ENCODE peak calls at places on chromosomes 12 and 14, in seven cellular contexts. C, Z, A, W, N, L and B are unnamed samples.

GRCh38 chr12:12126551-12126950 is 55.8 kb downstream of the BCL2L14 start:
- DNase-seq in A (no peak), L (no peak), Z (no peak), N (no peak), W (no peak), C (no peak), B (no peak)

GRCh38 chr12:110704750-110705149 is 15.8 kb upstream of the HVCN1 start:
- DNase-seq in A (no peak), L (no peak), N (peak), W (no peak), C (peak), Z (no peak), B (no peak)

GRCh38 chr12:99983721-99984258 is 946 bp downstream of the ANKS1B start:
- DNase-seq in N (no peak), A (no peak), Z (peak), W (no peak), L (no peak), C (peak), B (no peak)

GRCh38 chr12:51055060-51055459 is 6.9 kb downstream of the LETMD1 start:
- DNase-seq in W (no peak), N (no peak), Z (no peak), C (no peak), L (no peak), A (no peak), B (no peak)

GRCh38 chr12:57216014-57216891 is at the start of gene NXPH4:
- DNase-seq in A (no peak), N (peak), W (no peak), C (no peak), Z (no peak), L (no peak), B (no peak)

GRCh38 chr14:71380271-71380670 is 473.0 kb downstream of the PCNX1 start:
- DNase-seq in W (no peak), A (no peak), Z (no peak), C (no peak), N (no peak), L (no peak), B (no peak)

GRCh38 chr12:108400900-108401480 is 61.9 kb upstream of the CMKLR1 start:
- DNase-seq in C (no peak), Z (no peak), N (no peak), L (no peak), A (no peak), W (no peak), B (no peak)

GRCh38 chr14:21215130-21215878 is 53.9 kb downstream of the HNRNPC start:
- DNase-seq in L (no peak), A (no peak), C (no peak), W (no peak), N (no peak), Z (no peak), B (no peak)

GRCh38 chr14:53979747-53980642 is 23.4 kb upstream of the BMP4 start:
- DNase-seq in A (no peak), W (peak), Z (peak), L (no peak), N (no peak), C (peak), B (peak)

GRCh38 chr12:29519585-29520182 is 22.2 kb upstream of the OVCH1 start:
- DNase-seq in L (no peak), N (no peak), A (no peak), C (peak), W (peak), Z (peak), B (no peak)

GRCh38 chr14:50714452-50715073 is 46.5 kb upstream of the SAV1 start:
- DNase-seq in N (no peak), C (peak), W (no peak), A (no peak), L (no peak), Z (peak), B (no peak)

GRCh38 chr14:53951661-53952265 is 4.9 kb downstream of the BMP4 start:
- DNase-seq in N (no peak), A (no peak), Z (no peak), W (no peak), C (no peak), L (no peak), B (no peak)

GRCh38 chr12:27220057-27220987 is 23.8 kb upstream of the STK38L start:
- DNase-seq in N (no peak), C (no peak), Z (no peak), L (peak), A (no peak), W (no peak), B (no peak)

GRCh38 chr14:22304324-22304723 is 284.7 kb downstream of the DAD1 start:
- DNase-seq in A (no peak), L (no peak), N (no peak), Z (no peak), W (no peak), C (no peak), B (no peak)

GRCh38 chr14:32761381-32761968 is 177.2 kb upstream of the NPAS3 start:
- DNase-seq in L (no peak), C (no peak), W (no peak), N (no peak), A (no peak), Z (no peak), B (no peak)

GRCh38 chr14:103568952-103569351 is 6.2 kb downstream of the COA8 start:
- DNase-seq in C (no peak), A (no peak), Z (no peak), N (no peak), W (no peak), L (no peak), B (no peak)

GRCh38 chr12:30201301-30202160 is 417.8 kb upstream of the TMTC1 start:
- DNase-seq in C (no peak), Z (no peak), L (no peak), A (no peak), W (no peak), N (peak), B (no peak)

GRCh38 chr12:19533567-19533966 is 94.3 kb downstream of the AEBP2 start:
- DNase-seq in L (no peak), A (no peak), Z (no peak), W (no peak), N (no peak), C (no peak), B (no peak)

GRCh38 chr12:41419151-41419893 is 231.2 kb downstream of the PDZRN4 start:
- DNase-seq in W (no peak), N (no peak), C (no peak), Z (no peak), L (no peak), A (no peak), B (no peak)

GRCh38 chr12:59716049-59716448 is 120.2 kb downstream of the SLC16A7 start:
- DNase-seq in C (no peak), W (no peak), A (no peak), Z (no peak), N (no peak), L (no peak), B (no peak)

GRCh38 chr14:93395227-93395626 is 35.5 kb upstream of the UNC79 start:
- DNase-seq in N (no peak), W (no peak), Z (no peak), L (no peak), A (no peak), C (no peak), B (no peak)
- H3K4me3 ChIP-seq in N (no peak), W (no peak), Z (no peak), L (no peak), A (no peak), C (no peak), B (no peak)

DNA sequence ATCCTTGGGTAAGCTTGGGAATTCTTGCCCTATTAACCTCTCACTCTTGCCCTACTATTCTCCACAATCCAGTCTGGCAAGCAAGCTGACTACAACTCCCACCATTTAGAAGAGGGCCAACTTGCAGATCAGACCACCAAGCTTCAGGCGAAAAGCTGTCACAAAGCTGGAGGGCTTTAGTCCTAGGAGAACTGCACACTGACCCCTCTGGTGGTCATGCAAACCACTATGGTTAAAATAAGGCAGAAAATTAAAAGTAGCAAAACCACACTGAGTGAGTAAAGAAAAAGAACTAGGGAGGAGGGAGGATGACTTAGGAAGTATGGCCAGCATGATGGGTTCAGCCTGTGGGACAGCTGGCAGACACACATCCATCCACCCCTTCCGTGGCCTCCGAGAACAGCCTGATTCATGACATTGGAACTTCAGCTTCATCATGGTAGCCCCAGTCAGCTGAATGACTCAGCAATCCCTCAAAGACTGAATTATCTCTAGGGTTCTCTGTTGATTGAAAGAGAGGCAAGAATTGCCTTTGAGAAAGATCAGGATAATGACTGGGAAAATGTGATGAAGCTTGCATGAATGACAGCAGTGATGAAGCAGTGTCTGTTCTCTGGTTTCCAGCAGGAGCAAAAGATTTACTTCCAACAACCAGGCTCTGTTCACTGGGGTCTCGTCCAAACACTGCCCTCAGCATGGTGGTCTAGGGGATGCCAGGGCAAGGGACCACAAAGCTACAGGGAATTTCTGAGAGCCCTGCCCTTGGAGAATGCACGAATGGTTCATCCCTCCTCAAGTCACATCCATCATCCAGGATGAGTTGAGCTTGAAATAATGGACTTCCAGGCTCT is 24.4 kb downstream of the PITPNM2 start:
- DNase-seq in N (peak), A (no peak), L (no peak), Z (no peak), C (peak), W (peak), B (peak)
- TF ChIP-seq EP300 in N (no peak), A (no peak), L (no peak), Z (peak), C (peak), W (peak), B (no peak)

DNA sequence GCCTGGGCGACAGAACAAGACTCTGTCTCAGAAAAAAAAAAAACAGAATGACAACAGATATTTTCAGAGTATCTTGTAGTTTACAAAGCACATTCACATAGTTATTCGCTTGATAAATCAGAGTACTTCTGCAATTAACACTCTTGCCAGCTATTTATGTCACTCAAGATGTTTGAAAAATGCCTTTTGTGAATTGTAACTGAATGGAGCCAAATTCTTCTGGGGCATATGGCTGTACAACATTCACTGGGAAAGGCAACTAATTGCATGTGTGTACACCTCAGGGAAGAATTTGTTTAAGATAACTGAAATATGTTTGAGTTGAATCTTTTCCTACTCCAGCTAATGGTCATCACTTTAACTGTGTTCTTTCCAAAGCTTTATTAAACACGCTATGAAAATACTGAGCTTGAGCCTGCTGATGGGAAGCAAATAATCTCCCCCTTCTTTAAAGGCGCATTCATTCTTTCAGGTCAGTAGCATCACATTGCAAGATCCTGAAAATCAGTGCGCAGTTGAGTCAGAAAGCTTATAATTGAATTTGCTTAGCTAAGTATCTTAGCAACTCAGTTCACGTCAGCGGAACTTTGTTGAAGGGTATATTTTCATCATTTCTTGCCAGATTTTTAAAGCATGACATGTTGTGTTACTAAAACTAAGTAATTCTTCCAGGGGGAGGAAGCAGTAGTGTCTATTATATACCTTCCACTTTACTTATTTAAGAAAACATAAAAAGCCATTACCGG is 66.6 kb downstream of the SINHCAF start:
- DNase-seq in N (no peak), Z (no peak), L (no peak), A (no peak), C (no peak), W (no peak), B (no peak)
- H3K4me3 ChIP-seq in N (no peak), Z (no peak), L (no peak), A (no peak), C (no peak), W (no peak), B (no peak)

GRCh38 chr12:26188641-26189040 is 6.7 kb upstream of the SSPN start:
- DNase-seq in W (no peak), L (no peak), Z (no peak), N (no peak), C (no peak), A (no peak), B (no peak)

GRCh38 chr12:26195641-26196423 is 459 bp downstream of the SSPN start:
- DNase-seq in Z (peak), N (peak), C (peak), A (peak), L (no peak), W (peak), B (peak)

GRCh38 chr12:26193539-26193938 is 1.8 kb upstream of the SSPN start:
- DNase-seq in W (no peak), A (no peak), C (no peak), N (no peak), L (no peak), Z (no peak), B (no peak)

GRCh38 chr12:26195250-26195640 is at the start of gene SSPN:
- DNase-seq in A (peak), N (peak), C (peak), L (no peak), W (peak), Z (peak), B (peak)

DNA sequence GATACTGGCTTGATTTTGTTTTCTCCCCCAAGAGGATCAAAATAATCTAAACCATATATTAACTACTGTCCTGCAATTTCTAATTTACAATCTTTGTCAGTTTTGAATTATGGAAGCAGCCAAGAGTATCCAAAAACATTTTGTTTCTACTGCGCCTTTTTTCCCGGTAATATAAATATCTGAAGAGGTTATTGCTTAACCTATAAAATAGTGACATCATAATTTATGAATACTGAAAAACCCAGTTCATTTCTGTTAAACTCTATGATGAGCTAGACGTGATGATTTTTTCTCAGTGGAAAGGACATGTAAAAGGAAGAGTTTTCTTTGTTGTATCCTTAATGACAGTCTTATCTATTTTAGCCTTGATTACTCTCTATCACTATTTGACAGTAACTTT is 3.2 kb upstream of the SSPN start:
- DNase-seq in Z (no peak), A (no peak), W (no peak), L (no peak), C (no peak), N (no peak), B (no peak)
- TF ChIP-seq EP300 in Z (no peak), A (no peak), W (no peak), L (no peak), C (no peak), N (no peak), B (no peak)

DNA sequence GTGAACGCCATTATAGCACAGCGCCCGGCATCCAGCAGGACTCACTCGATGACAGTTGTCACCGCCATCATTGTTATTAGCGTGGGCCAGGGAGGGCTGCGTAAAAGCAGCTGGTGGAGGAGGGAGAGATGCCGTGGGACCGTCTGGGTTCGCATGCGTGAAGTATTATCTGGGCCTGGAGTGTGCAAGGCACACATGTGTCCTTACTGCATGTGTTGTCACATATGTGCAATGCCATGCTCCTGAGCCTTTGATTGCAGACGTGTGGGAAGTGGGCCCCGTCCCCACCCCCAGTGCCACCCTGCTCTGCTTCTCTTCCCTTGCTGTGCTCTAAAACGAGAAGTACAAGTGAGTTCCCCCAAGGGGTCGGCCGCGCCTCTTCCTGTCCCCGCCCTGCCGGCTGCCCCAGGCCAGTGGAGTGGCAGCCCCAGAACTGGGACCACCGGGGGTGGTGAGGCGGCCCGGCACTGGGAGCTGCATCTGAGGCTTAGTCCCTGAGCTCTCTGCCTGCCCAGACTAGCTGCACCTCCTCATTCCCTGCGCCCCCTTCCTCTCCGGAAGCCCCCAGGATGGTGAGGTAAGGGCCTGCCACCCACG is at the start of gene PTPN6:
- DNase-seq in C (no peak), L (no peak), W (no peak), A (peak), N (peak), Z (no peak), B (peak)
- H3K4me3 ChIP-seq in C (no peak), L (peak), W (peak), A (peak), N (peak), Z (no peak), B (peak)